ENCODE peak calls at places on chromosome 11, in six cellular contexts. One of them, this sample, is unnamed.
A peak's percentile ranks its signal among the peaks of the same experiment; 100 is the strongest.

GRCh38 chr11:93196816-93197382 is 892 bp downstream of the SLC36A4 start:
- DNase-seq in psoas muscle: no peak
- DNase-seq in ovary: no peak
- DNase-seq in A673: no peak
- DNase-seq in lower lobe of right lung: no peak
- DNase-seq in osteoblast: peak; percentile 27
- DNase-seq in this sample: no peak

GRCh38 chr11:1194231-1194976 is 28.5 kb upstream of the MUC5B start:
- DNase-seq in ovary: peak; percentile 11
- DNase-seq in A673: no peak
- DNase-seq in lower lobe of right lung: peak; percentile 44
- DNase-seq in psoas muscle: peak; percentile 13
- DNase-seq in osteoblast: peak; percentile 71
- DNase-seq in this sample: no peak

GRCh38 chr11:101866619-101867491 is 48.0 kb upstream of the CEP126 start:
- DNase-seq in psoas muscle: no peak
- DNase-seq in osteoblast: peak; percentile 57
- DNase-seq in ovary: no peak
- DNase-seq in A673: no peak
- DNase-seq in lower lobe of right lung: no peak
- DNase-seq in this sample: no peak

GRCh38 chr11:92423133-92423532 is 198.5 kb downstream of the FAT3 start:
- DNase-seq in ovary: no peak
- DNase-seq in lower lobe of right lung: no peak
- DNase-seq in osteoblast: no peak
- DNase-seq in psoas muscle: no peak
- DNase-seq in A673: no peak
- DNase-seq in this sample: no peak

GRCh38 chr11:67648796-67649613 is 1.5 kb downstream of the ACY3 start:
- DNase-seq in lower lobe of right lung: no peak
- DNase-seq in psoas muscle: no peak
- DNase-seq in A673: no peak
- DNase-seq in ovary: peak; percentile 12
- DNase-seq in osteoblast: peak; percentile 83
- DNase-seq in this sample: no peak

GRCh38 chr11:83689062-83689461 is 402.9 kb upstream of the CCDC90B start:
- DNase-seq in osteoblast: no peak
- DNase-seq in lower lobe of right lung: no peak
- DNase-seq in A673: peak; percentile 64
- DNase-seq in ovary: no peak
- DNase-seq in psoas muscle: no peak
- DNase-seq in this sample: no peak

GRCh38 chr11:28146123-28146751 is 38.0 kb downstream of the METTL15 start:
- DNase-seq in ovary: no peak
- DNase-seq in psoas muscle: no peak
- DNase-seq in A673: peak; percentile 89
- DNase-seq in lower lobe of right lung: no peak
- DNase-seq in osteoblast: no peak
- DNase-seq in this sample: no peak

GRCh38 chr11:35337136-35337918 is 82.0 kb downstream of the SLC1A2 start:
- DNase-seq in osteoblast: peak; percentile 91
- DNase-seq in psoas muscle: no peak
- DNase-seq in lower lobe of right lung: no peak
- DNase-seq in A673: peak; percentile 84
- DNase-seq in ovary: no peak
- DNase-seq in this sample: no peak

GRCh38 chr11:60971520-60971919 is at the start of gene CD6:
- DNase-seq in ovary: no peak
- DNase-seq in A673: no peak
- DNase-seq in psoas muscle: no peak
- DNase-seq in lower lobe of right lung: no peak
- DNase-seq in osteoblast: no peak
- DNase-seq in this sample: no peak

GRCh38 chr11:46321757-46322156 is 25.5 kb upstream of the DGKZ start:
- DNase-seq in A673: no peak
- DNase-seq in ovary: no peak
- DNase-seq in osteoblast: no peak
- DNase-seq in lower lobe of right lung: no peak
- DNase-seq in psoas muscle: no peak
- DNase-seq in this sample: no peak

GRCh38 chr11:108836541-108836940 is 171.7 kb downstream of the DDX10 start:
- DNase-seq in lower lobe of right lung: no peak
- DNase-seq in osteoblast: no peak
- DNase-seq in psoas muscle: no peak
- DNase-seq in ovary: no peak
- DNase-seq in A673: no peak
- DNase-seq in this sample: no peak

GRCh38 chr11:26992031-26992541 is 1.8 kb upstream of the FIBIN start:
- DNase-seq in A673: no peak
- DNase-seq in lower lobe of right lung: no peak
- DNase-seq in psoas muscle: no peak
- DNase-seq in osteoblast: peak; percentile 88
- DNase-seq in ovary: no peak
- DNase-seq in this sample: no peak

GRCh38 chr11:78419327-78419726 is 1.7 kb upstream of the GAB2 start:
- DNase-seq in ovary: peak; percentile 59
- DNase-seq in lower lobe of right lung: peak; percentile 50
- DNase-seq in osteoblast: peak; percentile 94
- DNase-seq in A673: peak; percentile 75
- DNase-seq in psoas muscle: peak; percentile 59
- DNase-seq in this sample: peak; percentile 40

GRCh38 chr11:27210509-27210908 is 152.5 kb downstream of the CCDC34 start:
- DNase-seq in A673: no peak
- DNase-seq in osteoblast: no peak
- DNase-seq in psoas muscle: no peak
- DNase-seq in lower lobe of right lung: no peak
- DNase-seq in ovary: no peak
- DNase-seq in this sample: no peak

GRCh38 chr11:10310301-10310841 is 5.5 kb downstream of the ADM start:
- DNase-seq in A673: no peak
- DNase-seq in lower lobe of right lung: no peak
- DNase-seq in osteoblast: no peak
- DNase-seq in ovary: no peak
- DNase-seq in psoas muscle: no peak
- DNase-seq in this sample: no peak

GRCh38 chr11:68267881-68268240 is 3.9 kb downstream of the C11orf24 start:
- DNase-seq in lower lobe of right lung: no peak
- DNase-seq in psoas muscle: no peak
- DNase-seq in osteoblast: peak; percentile 43
- DNase-seq in A673: no peak
- DNase-seq in ovary: no peak
- DNase-seq in this sample: no peak

GRCh38 chr11:114166897-114167323 is 107.4 kb downstream of the ZBTB16 start:
- DNase-seq in ovary: no peak
- DNase-seq in osteoblast: peak; percentile 89
- DNase-seq in lower lobe of right lung: no peak
- DNase-seq in A673: peak; percentile 94
- DNase-seq in psoas muscle: no peak
- DNase-seq in this sample: no peak

GRCh38 chr11:71955898-71956456 is 27.1 kb downstream of the RNF121 start:
- DNase-seq in A673: no peak
- DNase-seq in ovary: no peak
- DNase-seq in psoas muscle: no peak
- DNase-seq in lower lobe of right lung: no peak
- DNase-seq in osteoblast: peak; percentile 58
- DNase-seq in this sample: no peak

GRCh38 chr11:4090258-4090657 is 4.3 kb upstream of the RRM1 start:
- DNase-seq in lower lobe of right lung: no peak
- DNase-seq in osteoblast: no peak
- DNase-seq in ovary: no peak
- DNase-seq in psoas muscle: no peak
- DNase-seq in A673: no peak
- DNase-seq in this sample: no peak

DNA sequence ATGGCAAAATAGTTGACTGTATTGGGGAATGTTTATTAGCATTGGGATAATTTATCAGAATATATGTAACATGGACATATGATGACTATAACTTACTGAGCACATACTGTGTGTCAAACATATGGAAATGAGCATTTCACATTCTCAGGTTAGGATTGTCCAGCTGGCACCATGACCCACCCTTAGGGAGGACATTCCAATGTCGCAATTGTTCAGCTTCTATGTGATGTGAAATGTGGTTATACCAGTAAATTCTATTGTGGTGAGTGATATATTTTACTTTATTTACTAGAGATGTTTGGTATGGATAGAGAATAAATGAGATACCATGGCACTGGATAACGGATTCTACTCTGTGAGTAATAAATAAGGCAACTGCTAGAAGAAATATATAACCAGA is 50.4 kb downstream of the OR4A47 start:
- DNase-seq in lower lobe of right lung: no peak
- DNase-seq in A673: no peak
- DNase-seq in psoas muscle: no peak
- DNase-seq in osteoblast: no peak
- DNase-seq in ovary: no peak
- DNase-seq in this sample: no peak
- H3K9me3 ChIP-seq in lower lobe of right lung: no peaks in the 10 kb centered on the region
- H3K9me3 ChIP-seq in A673: peaks cover 33% of the 10 kb centered on the region
- H3K9me3 ChIP-seq in psoas muscle: no peaks in the 10 kb centered on the region
- H3K9me3 ChIP-seq in osteoblast: peaks cover 2% of the 10 kb centered on the region
- H3K9me3 ChIP-seq in ovary: no peaks in the 10 kb centered on the region
- H3K9me3 ChIP-seq in this sample: no peaks in the 10 kb centered on the region

DNA sequence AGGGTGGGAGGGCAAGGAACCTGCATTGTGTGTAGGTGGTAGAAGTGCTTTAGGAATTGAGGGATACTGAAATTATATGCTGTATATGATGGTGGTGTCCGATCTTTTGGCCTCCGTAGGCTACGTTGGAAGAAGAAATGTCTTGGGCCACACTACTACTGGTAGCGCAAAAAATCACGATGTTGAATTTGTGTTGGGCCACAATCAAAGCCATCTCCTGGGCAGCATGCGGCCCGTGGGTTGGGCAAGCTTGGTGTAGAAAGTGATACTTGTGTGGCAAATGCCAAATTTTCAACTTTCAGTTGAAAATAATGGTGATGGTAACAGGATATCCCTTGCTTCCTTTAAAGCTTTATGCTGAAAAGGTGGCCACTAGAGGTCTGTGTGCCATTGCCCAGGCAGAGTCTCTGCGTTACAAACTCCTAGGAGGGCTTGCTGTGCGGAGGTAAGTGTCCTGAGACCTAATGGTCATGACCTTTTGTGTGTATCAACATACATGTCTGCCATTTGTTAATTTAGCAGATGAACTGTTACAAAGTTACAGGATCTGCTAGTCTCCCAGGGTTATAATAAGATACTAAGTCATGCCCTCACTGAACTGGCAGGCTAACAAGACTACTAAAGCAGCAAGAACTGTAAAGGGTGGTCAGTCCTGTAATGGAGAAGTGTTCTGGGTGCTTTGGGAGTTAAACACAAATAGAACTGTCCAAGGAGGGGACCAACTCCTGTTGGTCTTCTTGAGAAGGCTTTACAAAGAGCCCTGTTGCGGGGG is 2.9 kb downstream of the RPS3 start:
- DNase-seq in ovary: no peak
- DNase-seq in A673: no peak
- DNase-seq in osteoblast: no peak
- DNase-seq in psoas muscle: no peak
- DNase-seq in lower lobe of right lung: no peak
- DNase-seq in this sample: no peak
- TF ChIP-seq CTCF in ovary: no peak
- TF ChIP-seq CTCF in A673: no peak
- TF ChIP-seq CTCF in osteoblast: peak; percentile 22
- TF ChIP-seq CTCF in psoas muscle: no peak
- TF ChIP-seq CTCF in lower lobe of right lung: no peak
- TF ChIP-seq CTCF in this sample: no peak

GRCh38 chr11:58866788-58867187 is 22.3 kb upstream of the GLYATL2 start:
- DNase-seq in A673: no peak
- DNase-seq in ovary: no peak
- DNase-seq in osteoblast: no peak
- DNase-seq in lower lobe of right lung: no peak
- DNase-seq in psoas muscle: no peak
- DNase-seq in this sample: no peak

GRCh38 chr11:58863697-58864096 is 19.2 kb upstream of the GLYATL2 start:
- DNase-seq in lower lobe of right lung: no peak
- DNase-seq in ovary: no peak
- DNase-seq in osteoblast: no peak
- DNase-seq in A673: no peak
- DNase-seq in psoas muscle: no peak
- DNase-seq in this sample: no peak

GRCh38 chr11:58867556-58867955 is 23.1 kb upstream of the GLYATL2 start:
- DNase-seq in osteoblast: no peak
- DNase-seq in psoas muscle: no peak
- DNase-seq in lower lobe of right lung: no peak
- DNase-seq in A673: no peak
- DNase-seq in ovary: no peak
- DNase-seq in this sample: no peak

GRCh38 chr11:58861533-58861932 is 17.0 kb upstream of the GLYATL2 start:
- DNase-seq in psoas muscle: no peak
- DNase-seq in lower lobe of right lung: no peak
- DNase-seq in ovary: no peak
- DNase-seq in osteoblast: no peak
- DNase-seq in A673: no peak
- DNase-seq in this sample: no peak

DNA sequence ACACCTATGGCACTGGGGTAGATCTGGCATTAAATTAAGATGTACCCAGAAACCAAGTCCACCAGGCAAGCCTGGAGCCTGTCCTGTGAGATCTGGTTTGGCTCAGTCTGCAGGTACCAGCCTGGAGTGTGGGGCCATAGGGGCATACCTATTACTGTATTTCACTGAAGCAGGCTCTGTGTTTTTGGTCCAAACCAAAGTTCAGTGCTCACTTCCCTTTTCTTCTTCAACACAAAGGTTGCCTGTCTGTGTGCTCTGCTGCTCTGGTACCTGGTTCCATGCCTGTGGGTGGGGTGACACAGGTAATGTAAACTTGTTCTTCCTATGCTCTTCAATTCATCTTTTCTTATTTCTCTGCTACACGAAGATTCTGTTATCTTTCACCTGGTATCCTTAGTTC is 19.8 kb upstream of the GLYATL2 start:
- DNase-seq in osteoblast: no peak
- DNase-seq in lower lobe of right lung: no peak
- DNase-seq in ovary: no peak
- DNase-seq in A673: no peak
- DNase-seq in psoas muscle: no peak
- DNase-seq in this sample: no peak
- H3K9me3 ChIP-seq in osteoblast: no peaks in the 10 kb centered on the region
- H3K9me3 ChIP-seq in lower lobe of right lung: peaks cover 4% of the 10 kb centered on the region
- H3K9me3 ChIP-seq in ovary: no peaks in the 10 kb centered on the region
- H3K9me3 ChIP-seq in A673: no peaks in the 10 kb centered on the region
- H3K9me3 ChIP-seq in psoas muscle: peaks cover 11% of the 10 kb centered on the region
- H3K9me3 ChIP-seq in this sample: no peaks in the 10 kb centered on the region

GRCh38 chr11:14251754-14252153 is 107.2 kb downstream of the RRAS2 start:
- DNase-seq in lower lobe of right lung: no peak
- DNase-seq in A673: no peak
- DNase-seq in osteoblast: no peak
- DNase-seq in ovary: no peak
- DNase-seq in psoas muscle: no peak
- DNase-seq in this sample: no peak

GRCh38 chr11:14249121-14249963 is 109.6 kb downstream of the RRAS2 start:
- DNase-seq in A673: peak; percentile 71
- DNase-seq in ovary: peak; percentile 69
- DNase-seq in lower lobe of right lung: peak; percentile 56
- DNase-seq in osteoblast: no peak
- DNase-seq in psoas muscle: peak; percentile 56
- DNase-seq in this sample: peak; percentile 53

GRCh38 chr11:14253437-14253836 is 105.5 kb downstream of the RRAS2 start:
- DNase-seq in lower lobe of right lung: no peak
- DNase-seq in ovary: peak; percentile 29
- DNase-seq in psoas muscle: no peak
- DNase-seq in A673: no peak
- DNase-seq in osteoblast: no peak
- DNase-seq in this sample: no peak

GRCh38 chr11:14244926-14245325 is 114.1 kb downstream of the RRAS2 start:
- DNase-seq in A673: no peak
- DNase-seq in ovary: no peak
- DNase-seq in lower lobe of right lung: no peak
- DNase-seq in osteoblast: peak; percentile 39
- DNase-seq in psoas muscle: no peak
- DNase-seq in this sample: no peak

GRCh38 chr11:14248577-14248976 is 110.4 kb downstream of the RRAS2 start:
- DNase-seq in psoas muscle: no peak
- DNase-seq in A673: no peak
- DNase-seq in ovary: no peak
- DNase-seq in osteoblast: no peak
- DNase-seq in lower lobe of right lung: no peak
- DNase-seq in this sample: no peak
- TF ChIP-seq CTCF in psoas muscle: no peak
- TF ChIP-seq CTCF in A673: no peak
- TF ChIP-seq CTCF in ovary: no peak
- TF ChIP-seq CTCF in osteoblast: no peak
- TF ChIP-seq CTCF in lower lobe of right lung: no peak
- TF ChIP-seq CTCF in this sample: no peak